ENCODE peak calls at places on chromosomes 13 and 19, in four cellular contexts. One of them, this sample, is unnamed.
A peak's percentile ranks its signal among the peaks of the same experiment; 100 is the strongest.

GRCh38 chr19:34495416-34495815 is 13.9 kb downstream of the WTIP start:
- DNase-seq in stimulated activated CD8-positive, alpha-beta memory T cell treated with anti-CD3 and anti-CD28 coated beads, Interleukin-15, amount 100 ng/mL, for 24 hours: no peak
- DNase-seq in NCI-H2107: no peak
- DNase-seq in glutamatergic neuron: no peak
- DNase-seq in this sample: no peak

GRCh38 chr19:13718733-13719132 is 45.6 kb upstream of the MRI1 start:
- DNase-seq in NCI-H2107: peak; percentile 82
- DNase-seq in stimulated activated CD8-positive, alpha-beta memory T cell treated with anti-CD3 and anti-CD28 coated beads, Interleukin-15, amount 100 ng/mL, for 24 hours: no peak
- DNase-seq in glutamatergic neuron: peak; percentile 64
- DNase-seq in this sample: no peak

GRCh38 chr13:99911965-99912566 is 59.5 kb downstream of the ZIC5 start:
- DNase-seq in stimulated activated CD8-positive, alpha-beta memory T cell treated with anti-CD3 and anti-CD28 coated beads, Interleukin-15, amount 100 ng/mL, for 24 hours: no peak
- DNase-seq in NCI-H2107: no peak
- DNase-seq in glutamatergic neuron: no peak
- DNase-seq in this sample: no peak

GRCh38 chr19:12847159-12848139 is 9.1 kb downstream of the MAST1 start:
- DNase-seq in glutamatergic neuron: peak; percentile 97
- DNase-seq in NCI-H2107: peak; percentile 72
- DNase-seq in stimulated activated CD8-positive, alpha-beta memory T cell treated with anti-CD3 and anti-CD28 coated beads, Interleukin-15, amount 100 ng/mL, for 24 hours: peak; percentile 89
- DNase-seq in this sample: peak; percentile 100

GRCh38 chr13:101488734-101489133 is 36.3 kb downstream of the ITGBL1 start:
- DNase-seq in glutamatergic neuron: no peak
- DNase-seq in NCI-H2107: no peak
- DNase-seq in stimulated activated CD8-positive, alpha-beta memory T cell treated with anti-CD3 and anti-CD28 coated beads, Interleukin-15, amount 100 ng/mL, for 24 hours: no peak
- DNase-seq in this sample: no peak

GRCh38 chr13:67308004-67308772 is 78.1 kb upstream of the PCDH9 start:
- DNase-seq in stimulated activated CD8-positive, alpha-beta memory T cell treated with anti-CD3 and anti-CD28 coated beads, Interleukin-15, amount 100 ng/mL, for 24 hours: no peak
- DNase-seq in NCI-H2107: no peak
- DNase-seq in glutamatergic neuron: no peak
- DNase-seq in this sample: no peak

GRCh38 chr19:13797058-13797440 is 1.8 kb downstream of the ZSWIM4 start:
- DNase-seq in glutamatergic neuron: no peak
- DNase-seq in NCI-H2107: no peak
- DNase-seq in stimulated activated CD8-positive, alpha-beta memory T cell treated with anti-CD3 and anti-CD28 coated beads, Interleukin-15, amount 100 ng/mL, for 24 hours: no peak
- DNase-seq in this sample: no peak

GRCh38 chr13:27005556-27005955 is 166.1 kb downstream of the USP12 start:
- DNase-seq in glutamatergic neuron: no peak
- DNase-seq in NCI-H2107: peak; percentile 43
- DNase-seq in stimulated activated CD8-positive, alpha-beta memory T cell treated with anti-CD3 and anti-CD28 coated beads, Interleukin-15, amount 100 ng/mL, for 24 hours: no peak
- DNase-seq in this sample: no peak

GRCh38 chr19:18290250-18291018 is 9.0 kb upstream of the JUND start:
- DNase-seq in stimulated activated CD8-positive, alpha-beta memory T cell treated with anti-CD3 and anti-CD28 coated beads, Interleukin-15, amount 100 ng/mL, for 24 hours: no peak
- DNase-seq in NCI-H2107: no peak
- DNase-seq in glutamatergic neuron: no peak
- DNase-seq in this sample: no peak

GRCh38 chr19:42480335-42481095 is 37.8 kb upstream of the CXCL17 start:
- DNase-seq in stimulated activated CD8-positive, alpha-beta memory T cell treated with anti-CD3 and anti-CD28 coated beads, Interleukin-15, amount 100 ng/mL, for 24 hours: no peak
- DNase-seq in glutamatergic neuron: no peak
- DNase-seq in NCI-H2107: no peak
- DNase-seq in this sample: no peak

GRCh38 chr13:99374994-99375805 is 68.0 kb upstream of the GPR183 start:
- DNase-seq in NCI-H2107: no peak
- DNase-seq in glutamatergic neuron: no peak
- DNase-seq in stimulated activated CD8-positive, alpha-beta memory T cell treated with anti-CD3 and anti-CD28 coated beads, Interleukin-15, amount 100 ng/mL, for 24 hours: no peak
- DNase-seq in this sample: peak; percentile 43

GRCh38 chr13:20360835-20361412 is 128.8 kb upstream of the GJB6 start:
- DNase-seq in glutamatergic neuron: no peak
- DNase-seq in NCI-H2107: no peak
- DNase-seq in stimulated activated CD8-positive, alpha-beta memory T cell treated with anti-CD3 and anti-CD28 coated beads, Interleukin-15, amount 100 ng/mL, for 24 hours: no peak
- DNase-seq in this sample: no peak

GRCh38 chr13:110965038-110965754 is 50.3 kb upstream of the ANKRD10 start:
- DNase-seq in NCI-H2107: no peak
- DNase-seq in stimulated activated CD8-positive, alpha-beta memory T cell treated with anti-CD3 and anti-CD28 coated beads, Interleukin-15, amount 100 ng/mL, for 24 hours: no peak
- DNase-seq in glutamatergic neuron: no peak
- DNase-seq in this sample: no peak

GRCh38 chr13:36282818-36283432 is 14.7 kb downstream of the CCDC169 start:
- DNase-seq in glutamatergic neuron: no peak
- DNase-seq in stimulated activated CD8-positive, alpha-beta memory T cell treated with anti-CD3 and anti-CD28 coated beads, Interleukin-15, amount 100 ng/mL, for 24 hours: no peak
- DNase-seq in NCI-H2107: no peak
- DNase-seq in this sample: no peak

GRCh38 chr19:49861127-49861526 is 6.2 kb downstream of the PNKP start:
- DNase-seq in glutamatergic neuron: no peak
- DNase-seq in NCI-H2107: peak; percentile 30
- DNase-seq in stimulated activated CD8-positive, alpha-beta memory T cell treated with anti-CD3 and anti-CD28 coated beads, Interleukin-15, amount 100 ng/mL, for 24 hours: no peak
- DNase-seq in this sample: peak; percentile 63

GRCh38 chr19:932647-933552 is 7.1 kb downstream of the ARID3A start:
- DNase-seq in NCI-H2107: no peak
- DNase-seq in glutamatergic neuron: peak; percentile 87
- DNase-seq in stimulated activated CD8-positive, alpha-beta memory T cell treated with anti-CD3 and anti-CD28 coated beads, Interleukin-15, amount 100 ng/mL, for 24 hours: no peak
- DNase-seq in this sample: peak; percentile 56

This sample was measured in H1.